ENCODE peak calls at places on chromosomes 5 and 9, in five cellular contexts. One of them, this sample, is unnamed.

GRCh38 chr9:37001461-37001860 is 32.6 kb downstream of the PAX5 start:
- DNase-seq in NCI-H226: no peak
- DNase-seq in AG09309: no peak
- DNase-seq in caudate nucleus: no peak
- DNase-seq in stimulated activated CD8-positive, alpha-beta memory T cell treated with anti-CD3 and anti-CD28 coated beads, Interleukin-12 subunit alpha, Interleukin-12 subunit beta, amount 100 ng/mL, for 1 hour: no peak
- DNase-seq in this sample: no peak

GRCh38 chr5:38069360-38069759 is 189.0 kb upstream of the EGFLAM start:
- DNase-seq in caudate nucleus: no peak
- DNase-seq in stimulated activated CD8-positive, alpha-beta memory T cell treated with anti-CD3 and anti-CD28 coated beads, Interleukin-12 subunit alpha, Interleukin-12 subunit beta, amount 100 ng/mL, for 1 hour: no peak
- DNase-seq in NCI-H226: peak
- DNase-seq in AG09309: no peak
- DNase-seq in this sample: peak

GRCh38 chr5:139565411-139566305 is 4.5 kb downstream of the UBE2D2 start:
- DNase-seq in AG09309: no peak
- DNase-seq in caudate nucleus: no peak
- DNase-seq in NCI-H226: no peak
- DNase-seq in stimulated activated CD8-positive, alpha-beta memory T cell treated with anti-CD3 and anti-CD28 coated beads, Interleukin-12 subunit alpha, Interleukin-12 subunit beta, amount 100 ng/mL, for 1 hour: peak
- DNase-seq in this sample: no peak

GRCh38 chr5:6736106-6736505 is 22.9 kb downstream of the TENT4A start:
- DNase-seq in stimulated activated CD8-positive, alpha-beta memory T cell treated with anti-CD3 and anti-CD28 coated beads, Interleukin-12 subunit alpha, Interleukin-12 subunit beta, amount 100 ng/mL, for 1 hour: no peak
- DNase-seq in NCI-H226: no peak
- DNase-seq in AG09309: no peak
- DNase-seq in caudate nucleus: no peak
- DNase-seq in this sample: no peak

GRCh38 chr5:154038241-154038603 is 488 bp downstream of the FAM114A2 start:
- DNase-seq in stimulated activated CD8-positive, alpha-beta memory T cell treated with anti-CD3 and anti-CD28 coated beads, Interleukin-12 subunit alpha, Interleukin-12 subunit beta, amount 100 ng/mL, for 1 hour: peak
- DNase-seq in AG09309: no peak
- DNase-seq in NCI-H226: no peak
- DNase-seq in caudate nucleus: no peak
- DNase-seq in this sample: peak

GRCh38 chr5:149022200-149022599 is 40.7 kb downstream of the SH3TC2 start:
- DNase-seq in caudate nucleus: no peak
- DNase-seq in NCI-H226: no peak
- DNase-seq in AG09309: no peak
- DNase-seq in stimulated activated CD8-positive, alpha-beta memory T cell treated with anti-CD3 and anti-CD28 coated beads, Interleukin-12 subunit alpha, Interleukin-12 subunit beta, amount 100 ng/mL, for 1 hour: no peak
- DNase-seq in this sample: no peak

GRCh38 chr9:115262952-115263351 is 145.0 kb upstream of the TNC start:
- DNase-seq in NCI-H226: peak
- DNase-seq in stimulated activated CD8-positive, alpha-beta memory T cell treated with anti-CD3 and anti-CD28 coated beads, Interleukin-12 subunit alpha, Interleukin-12 subunit beta, amount 100 ng/mL, for 1 hour: no peak
- DNase-seq in AG09309: no peak
- DNase-seq in caudate nucleus: no peak
- DNase-seq in this sample: peak

GRCh38 chr5:139696894-139697658 is 48.9 kb downstream of the CXXC5 start:
- DNase-seq in NCI-H226: peak
- DNase-seq in stimulated activated CD8-positive, alpha-beta memory T cell treated with anti-CD3 and anti-CD28 coated beads, Interleukin-12 subunit alpha, Interleukin-12 subunit beta, amount 100 ng/mL, for 1 hour: no peak
- DNase-seq in AG09309: peak
- DNase-seq in caudate nucleus: peak
- DNase-seq in this sample: no peak

GRCh38 chr9:92463989-92464388 is 18.3 kb downstream of the ASPN start:
- DNase-seq in NCI-H226: no peak
- DNase-seq in caudate nucleus: no peak
- DNase-seq in stimulated activated CD8-positive, alpha-beta memory T cell treated with anti-CD3 and anti-CD28 coated beads, Interleukin-12 subunit alpha, Interleukin-12 subunit beta, amount 100 ng/mL, for 1 hour: no peak
- DNase-seq in AG09309: peak
- DNase-seq in this sample: peak

GRCh38 chr9:109051733-109052132 is 38.4 kb upstream of the CTNNAL1 start:
- DNase-seq in AG09309: no peak
- DNase-seq in stimulated activated CD8-positive, alpha-beta memory T cell treated with anti-CD3 and anti-CD28 coated beads, Interleukin-12 subunit alpha, Interleukin-12 subunit beta, amount 100 ng/mL, for 1 hour: no peak
- DNase-seq in caudate nucleus: no peak
- DNase-seq in NCI-H226: no peak
- DNase-seq in this sample: no peak

GRCh38 chr5:81749562-81750307 is 1.2 kb downstream of the SSBP2 start:
- DNase-seq in AG09309: no peak
- DNase-seq in caudate nucleus: peak
- DNase-seq in NCI-H226: no peak
- DNase-seq in stimulated activated CD8-positive, alpha-beta memory T cell treated with anti-CD3 and anti-CD28 coated beads, Interleukin-12 subunit alpha, Interleukin-12 subunit beta, amount 100 ng/mL, for 1 hour: peak
- DNase-seq in this sample: no peak

GRCh38 chr5:119031905-119032304 is 39.0 kb upstream of the DMXL1 start:
- DNase-seq in stimulated activated CD8-positive, alpha-beta memory T cell treated with anti-CD3 and anti-CD28 coated beads, Interleukin-12 subunit alpha, Interleukin-12 subunit beta, amount 100 ng/mL, for 1 hour: no peak
- DNase-seq in AG09309: no peak
- DNase-seq in caudate nucleus: no peak
- DNase-seq in NCI-H226: no peak
- DNase-seq in this sample: no peak